ENCODE peak calls at places on chromosomes 6 and 20, in five cellular contexts. M is fibroblast of mammary gland; P is RPMI8226; E is testis; Q is activated T-cell treated with anti-CD3 and anti-CD28 coated beads, Interleukin-2, amount 50 U/mL, for 72 hours. T is an unnamed sample.

GRCh38 chr20:11544029-11544678 is 373.5 kb upstream of the BTBD3 start:
- DNase-seq in P (peak; percentile 63), M (peak; percentile 68), Q (peak; percentile 36), E (peak; percentile 54), T (no peak)

GRCh38 chr20:61370841-61371303 is 118.8 kb downstream of the CDH4 start:
- DNase-seq in Q (no peak), E (no peak), M (no peak), P (no peak), T (no peak)

GRCh38 chr20:10611357-10611756 is 62.4 kb downstream of the JAG1 start:
- DNase-seq in E (peak; percentile 65), P (peak; percentile 14), M (peak; percentile 73), Q (no peak), T (no peak)

GRCh38 chr6:16403831-16404230 is 165.4 kb downstream of the GMPR start:
- DNase-seq in M (no peak), E (no peak), Q (no peak), P (no peak), T (no peak)

GRCh38 chr20:51767018-51767866 is 948 bp downstream of the ATP9A start:
- DNase-seq in M (peak; percentile 35), E (peak; percentile 94), P (peak; percentile 71), Q (peak; percentile 68), T (peak; percentile 82)

GRCh38 chr6:43383021-43383667 is 13.7 kb upstream of the ZNF318 start:
- DNase-seq in M (peak; percentile 83), P (no peak), Q (no peak), E (no peak), T (no peak)

GRCh38 chr20:31607640-31608255 is 2.7 kb downstream of the ID1 start:
- DNase-seq in M (peak; percentile 30), Q (no peak), P (no peak), E (no peak), T (no peak)

GRCh38 chr6:15365273-15365687 is 119.4 kb downstream of the JARID2 start:
- DNase-seq in P (no peak), M (peak; percentile 82), Q (peak; percentile 24), E (peak; percentile 78), T (peak; percentile 95)

GRCh38 chr6:159985296-159985940 is 16.5 kb downstream of the IGF2R start:
- DNase-seq in P (no peak), Q (no peak), E (no peak), M (peak; percentile 76), T (no peak)

GRCh38 chr6:34468378-34468892 is 2.6 kb downstream of the PACSIN1 start:
- DNase-seq in E (no peak), Q (no peak), P (peak; percentile 87), M (no peak), T (no peak)

T was measured in adrenal gland.